ENCODE peak calls at places on chromosomes 16 and 17, in four cellular contexts. F, Q, V and S are unnamed samples.

GRCh38 chr16:67029249-67030096 is 524 bp downstream of the CBFB start:
- DNase-seq in V (peak; percentile 35), F (no peak), Q (no peak), S (peak; percentile 66)

GRCh38 chr17:30369995-30370394 is 8.7 kb upstream of the CPD start:
- DNase-seq in F (no peak), V (no peak), Q (no peak), S (no peak)

GRCh38 chr17:17384291-17384615 is 81.1 kb downstream of the NT5M start:
- DNase-seq in V (no peak), F (no peak), Q (no peak), S (no peak)

GRCh38 chr17:148757-149156 is 11.4 kb downstream of the SCGB1C2 start:
- DNase-seq in V (no peak), Q (no peak), F (no peak), S (no peak)

GRCh38 chr16:56241596-56241995 is 50.3 kb downstream of the GNAO1 start:
- DNase-seq in F (no peak), Q (no peak), V (no peak), S (no peak)

GRCh38 chr17:42023524-42024349 is 3.8 kb downstream of the NKIRAS2 start:
- DNase-seq in F (no peak), Q (no peak), V (no peak), S (no peak)

GRCh38 chr17:49132317-49132698 is 261 bp upstream of the B4GALNT2 start:
- DNase-seq in Q (no peak), V (no peak), F (no peak), S (no peak)

GRCh38 chr16:51818342-51818944 is 667.4 kb upstream of the SALL1 start:
- DNase-seq in V (peak; percentile 80), F (peak; percentile 31), Q (no peak), S (no peak)

GRCh38 chr17:39665642-39666221 is 583 bp downstream of the TCAP start:
- DNase-seq in V (peak; percentile 38), Q (no peak), F (no peak), S (no peak)

GRCh38 chr17:65043802-65044201 is 12.7 kb downstream of the GNA13 start:
- DNase-seq in Q (no peak), V (no peak), F (no peak), S (no peak)

GRCh38 chr16:1980026-1980769 is 1.1 kb downstream of the NOXO1 start:
- DNase-seq in V (peak; percentile 45), Q (no peak), F (no peak), S (no peak)

GRCh38 chr16:27319257-27319965 is 5.6 kb downstream of the IL4R start:
- DNase-seq in Q (no peak), V (no peak), F (no peak), S (no peak)

GRCh38 chr16:27320261-27321012 is 6.7 kb downstream of the IL4R start:
- DNase-seq in V (no peak), Q (no peak), F (no peak), S (no peak)

GRCh38 chr16:27317738-27318398 is 4.1 kb downstream of the IL4R start:
- DNase-seq in V (no peak), F (no peak), Q (no peak), S (no peak)

GRCh38 chr16:27317320-27317719 is 3.5 kb downstream of the IL4R start:
- DNase-seq in V (no peak), Q (no peak), F (no peak), S (no peak)

DNA sequence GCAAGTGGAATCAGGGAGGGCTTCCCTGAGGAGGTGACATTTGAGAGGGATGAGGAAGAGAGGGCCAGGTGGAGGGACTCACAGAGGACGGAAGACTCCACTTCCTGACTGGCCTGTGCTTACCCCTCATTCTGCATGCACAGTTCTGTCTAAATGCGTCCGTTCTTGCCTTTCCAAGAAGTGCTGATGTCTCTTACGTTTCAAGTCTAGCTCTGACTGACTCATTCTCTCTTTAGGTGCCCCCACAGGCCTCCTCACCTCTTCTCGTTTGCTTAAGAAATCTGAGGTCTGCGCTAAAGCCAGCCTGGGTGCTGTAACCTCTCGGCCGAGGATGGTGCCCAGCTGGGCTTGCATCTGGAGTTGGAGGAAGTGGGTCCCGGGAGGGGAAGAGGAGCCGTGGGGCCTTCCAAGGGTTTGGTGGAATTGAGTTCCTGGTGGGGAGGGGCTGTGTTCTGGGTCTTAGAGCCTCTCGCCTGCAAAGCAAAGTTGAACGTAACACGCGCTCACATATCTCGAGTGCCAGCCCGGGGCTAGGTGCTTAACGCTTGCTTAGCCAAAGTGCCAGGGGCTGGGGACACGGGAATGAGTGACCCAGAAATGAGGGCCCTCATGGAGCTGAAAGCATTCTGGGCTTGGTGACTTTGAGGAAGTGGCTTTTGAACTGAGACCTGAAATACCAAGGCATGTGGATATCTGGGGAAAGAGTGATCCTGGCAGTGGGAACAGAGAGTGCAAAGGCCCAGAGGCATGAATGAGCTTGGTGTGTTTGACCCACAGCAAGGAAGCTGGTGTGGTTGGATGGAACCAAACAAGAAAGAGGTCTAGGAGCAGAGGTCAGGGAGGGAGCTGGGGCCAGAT is 4.9 kb downstream of the IL4R start:
- DNase-seq in F (no peak), V (peak; percentile 19), Q (no peak), S (no peak)
- TF ChIP-seq ESRRA in F (no peak), V (no peak), Q (no peak), S (no peak)

GRCh38 chr16:78096386-78096785 is 3.1 kb upstream of the WWOX start:
- DNase-seq in F (no peak), Q (no peak), V (no peak), S (no peak)

GRCh38 chr16:78098544-78099371 is 696 bp upstream of the WWOX start:
- DNase-seq in Q (no peak), V (no peak), F (no peak), S (no peak)

GRCh38 chr16:78099372-78100161 is at the start of gene WWOX:
- DNase-seq in F (peak; percentile 96), V (peak; percentile 96), Q (peak; percentile 88), S (peak; percentile 94)

GRCh38 chr16:78097522-78097921 is 1.9 kb upstream of the WWOX start:
- DNase-seq in Q (no peak), F (no peak), V (no peak), S (no peak)

GRCh38 chr16:78098087-78098486 is 1.4 kb upstream of the WWOX start:
- DNase-seq in V (no peak), Q (no peak), F (no peak), S (no peak)
- TF ChIP-seq ETV6 in V (no peak), Q (no peak), F (no peak), S (no peak)

GRCh38 chr16:70572926-70573270 is 49.3 kb downstream of the SF3B3 start:
- DNase-seq in Q (no peak), F (no peak), V (no peak), S (no peak)

GRCh38 chr16:70574595-70575271 is 51.1 kb downstream of the SF3B3 start:
- DNase-seq in F (no peak), V (no peak), Q (no peak), S (no peak)

GRCh38 chr16:70572050-70572925 is 48.7 kb downstream of the SF3B3 start:
- DNase-seq in Q (no peak), V (no peak), F (no peak), S (no peak)

GRCh38 chr16:70575376-70575775 is 51.8 kb downstream of the SF3B3 start:
- DNase-seq in Q (no peak), F (no peak), V (no peak), S (no peak)

DNA sequence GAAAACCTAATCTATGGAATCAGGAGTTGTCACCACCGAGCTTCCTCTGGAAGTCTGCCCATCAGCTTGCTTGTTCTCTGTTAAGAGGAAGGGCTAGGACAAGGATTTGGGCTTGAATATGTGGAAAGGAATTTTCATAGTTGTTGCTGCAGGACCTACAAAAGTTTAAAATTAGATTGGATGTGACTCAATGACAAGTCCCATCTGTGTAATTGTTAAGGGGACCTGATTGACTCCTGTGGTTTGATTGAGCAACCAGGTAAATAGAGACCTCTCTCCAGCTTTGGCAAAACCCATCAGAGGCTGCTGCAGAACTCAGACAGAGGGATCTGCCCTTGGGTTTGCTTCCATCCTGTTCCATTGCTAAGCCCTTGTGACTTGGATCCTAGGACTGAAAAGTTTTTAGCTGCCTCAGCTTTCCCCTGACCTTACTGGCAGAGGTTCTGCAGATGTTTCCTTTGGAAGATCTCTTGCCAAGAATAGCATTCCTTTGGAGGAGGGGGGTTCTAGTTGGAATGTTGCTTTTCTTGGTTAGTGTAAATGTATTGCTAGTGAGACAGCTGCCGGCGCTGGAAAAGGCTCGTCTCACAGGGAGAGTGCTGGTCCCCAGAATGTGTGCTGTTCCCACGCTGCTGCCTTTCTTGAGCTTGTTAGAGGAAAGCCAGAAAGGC is 50.0 kb downstream of the SF3B3 start:
- DNase-seq in Q (no peak), V (no peak), F (peak; percentile 35), S (no peak)
- TF ChIP-seq ESRRA in Q (no peak), V (no peak), F (no peak), S (no peak)

GRCh38 chr17:82120148-82120547 is 22.1 kb upstream of the FASN start:
- DNase-seq in F (no peak), Q (no peak), V (no peak), S (no peak)
- TF ChIP-seq ETV6 in F (no peak), Q (no peak), V (no peak), S (no peak)